ENCODE peak calls at places on chromosomes 5 and 9, in ten cellular contexts. L is ovary, I is left ventricle myocardium inferior, E is upper lobe of left lung, Z is hepatocyte, V is tibial artery, D is spleen, O is A549, B is heart right ventricle, K is PC-3. W is an unnamed sample. For H3K4me1, the result is how much of the 10 kb centered on the place peaks cover.

GRCh38 chr5:68134033-68134668 is 81.4 kb upstream of the PIK3R1 start:
- DNase-seq in Z (peak), L (no peak), B (no peak), V (no peak), D (no peak), K (no peak), E (no peak), I (no peak), O (no peak), W (no peak)

GRCh38 chr9:135413461-135413860 is 66.1 kb upstream of the PPP1R26 start:
- DNase-seq in B (no peak), I (no peak), O (no peak), Z (no peak), L (no peak), E (peak), D (peak), K (no peak), V (no peak), W (no peak)

GRCh38 chr5:129973716-129974426 is 69.6 kb downstream of the CHSY3 start:
- DNase-seq in K (no peak), O (no peak), B (no peak), Z (no peak), E (no peak), V (no peak), I (no peak), L (no peak), D (no peak), W (no peak)

GRCh38 chr5:68141494-68141893 is 74.1 kb upstream of the PIK3R1 start:
- DNase-seq in K (no peak), E (no peak), O (no peak), Z (no peak), V (no peak), L (no peak), I (no peak), B (no peak), D (no peak), W (no peak)

GRCh38 chr9:127444921-127445850 is 6.0 kb downstream of the RPL12 start:
- DNase-seq in D (no peak), Z (no peak), V (no peak), I (no peak), B (no peak), E (no peak), O (no peak), L (no peak), K (peak), W (no peak)

GRCh38 chr9:73131376-73131775 is 20.3 kb upstream of the ANXA1 start:
- DNase-seq in E (no peak), Z (no peak), K (no peak), I (no peak), B (no peak), D (no peak), L (no peak), O (no peak), V (no peak), W (no peak)

GRCh38 chr9:115640887-115641286 is 512.7 kb upstream of the PAPPA start:
- DNase-seq in Z (no peak), V (no peak), E (no peak), B (no peak), L (no peak), I (no peak), D (no peak), O (no peak), K (peak), W (no peak)

GRCh38 chr9:107389617-107390071 is 99.9 kb downstream of the KLF4 start:
- DNase-seq in O (no peak), K (peak), I (peak), Z (peak), D (no peak), B (peak), V (peak), L (peak), E (peak), W (no peak)

GRCh38 chr5:143431789-143432188 is 28.3 kb upstream of the NR3C1 start:
- DNase-seq in O (no peak), E (no peak), K (no peak), Z (no peak), V (no peak), B (no peak), I (no peak), D (no peak), L (no peak), W (no peak)
- H3K4me1 ChIP-seq in O (under half), E (under half), K (under half), Z (under half), V (under half), B (under half), I (under half), D (under half), L (under half), W (under half)

GRCh38 chr9:133058051-133058450 is 3.7 kb upstream of the CEL start:
- DNase-seq in B (no peak), O (no peak), K (no peak), L (no peak), D (no peak), V (no peak), I (no peak), Z (no peak), E (no peak), W (no peak)
- H3K27ac ChIP-seq in B (no peak), O (no peak), K (no peak), L (no peak), D (no peak), V (no peak), I (peak), Z (no peak), E (no peak), W (peak)

DNA sequence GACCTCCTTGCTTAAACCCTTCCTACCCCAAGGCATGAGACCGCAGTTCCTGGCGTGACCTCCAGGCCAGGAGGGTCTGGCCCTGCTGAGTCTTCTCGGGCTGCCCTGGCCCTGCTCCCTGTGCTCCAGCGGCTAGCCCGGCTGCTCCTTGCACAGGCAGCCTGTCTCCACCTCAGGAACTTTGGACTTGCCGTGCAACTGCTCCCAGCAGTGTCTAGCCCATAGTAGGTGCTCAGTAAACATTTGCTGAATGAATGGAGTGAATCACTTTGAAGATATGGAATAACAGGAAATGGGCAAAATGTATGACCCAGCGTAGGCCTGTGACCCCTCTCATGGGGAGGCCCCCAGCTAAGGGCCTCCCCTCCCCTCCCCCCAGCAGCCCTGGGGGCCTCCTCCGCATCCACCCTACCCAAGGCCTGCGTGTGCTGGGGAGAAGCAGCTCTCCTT is 127.1 kb downstream of the ZNF354C start:
- DNase-seq in V (no peak), K (no peak), I (no peak), Z (peak), D (peak), O (no peak), E (no peak), B (no peak), L (no peak), W (no peak)
- TF ChIP-seq CTCF in V (no peak), K (no peak), I (no peak), Z (peak), D (no peak), O (no peak), E (no peak), B (no peak), L (no peak), W (no peak)

GRCh38 chr9:131258186-131258585 is 18.1 kb downstream of the FAM78A start:
- DNase-seq in B (no peak), V (peak), K (no peak), Z (no peak), O (no peak), D (peak), I (peak), L (no peak), E (no peak), W (no peak)

GRCh38 chr9:131259432-131259885 is 16.9 kb downstream of the FAM78A start:
- DNase-seq in V (no peak), I (no peak), Z (no peak), K (no peak), B (no peak), O (no peak), D (peak), L (no peak), E (no peak), W (no peak)

GRCh38 chr9:131255731-131256197 is 20.5 kb downstream of the FAM78A start:
- DNase-seq in V (no peak), D (peak), O (no peak), B (no peak), E (no peak), K (no peak), I (no peak), Z (no peak), L (no peak), W (no peak)

GRCh38 chr9:131258698-131259431 is 17.4 kb downstream of the FAM78A start:
- DNase-seq in B (no peak), L (no peak), V (no peak), O (no peak), K (no peak), I (no peak), E (no peak), D (peak), Z (no peak), W (no peak)

DNA sequence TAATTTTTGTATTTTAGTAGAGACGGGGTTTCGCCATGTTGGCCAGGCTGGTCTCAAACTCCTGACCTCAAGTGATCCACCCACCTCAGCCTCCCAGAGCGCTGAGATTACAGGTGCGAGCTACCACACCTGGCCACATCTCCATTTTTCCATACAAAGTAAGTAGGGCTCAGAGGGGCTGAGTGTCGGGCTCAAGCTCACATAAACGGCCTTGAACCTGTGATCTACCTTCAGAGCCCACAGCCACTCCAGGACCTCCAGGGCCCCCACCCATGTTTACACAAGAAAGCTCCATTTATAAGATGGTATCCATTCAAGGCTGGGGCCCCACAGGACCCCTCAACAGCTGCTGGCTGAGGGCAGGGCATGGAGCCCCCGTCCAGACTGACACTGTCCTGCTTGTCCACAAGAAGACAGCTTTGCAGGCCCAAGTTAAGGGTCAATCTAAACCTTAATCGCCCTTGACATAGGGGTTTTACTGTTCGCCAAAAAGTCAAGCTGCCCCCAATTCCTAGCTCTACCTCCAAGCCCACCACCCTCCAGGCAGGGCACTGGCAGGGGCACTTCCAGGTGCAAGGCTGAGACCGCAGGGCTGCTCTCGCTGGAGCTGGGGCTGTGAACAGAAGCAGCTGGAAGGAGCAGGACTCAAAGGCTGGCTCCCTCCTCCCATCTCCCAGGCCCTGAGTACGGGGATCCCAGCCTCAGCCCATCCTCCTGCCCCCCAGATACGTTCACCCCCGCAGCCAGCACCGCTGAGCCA is 18.9 kb downstream of the FAM78A start:
- DNase-seq in Z (no peak), V (no peak), I (no peak), E (no peak), K (no peak), O (no peak), L (no peak), B (no peak), D (peak), W (no peak)
- H3K4me1 ChIP-seq in Z (under half), V (under half), I (half or more), E (under half), K (under half), O (under half), L (under half), B (under half), D (under half), W (under half)

GRCh38 chr9:18269561-18269960 is 204.4 kb upstream of the ADAMTSL1 start:
- DNase-seq in L (no peak), O (no peak), D (no peak), K (no peak), Z (no peak), I (no peak), B (no peak), E (no peak), V (no peak), W (no peak)

GRCh38 chr9:18263367-18263766 is 210.6 kb upstream of the ADAMTSL1 start:
- DNase-seq in V (no peak), D (no peak), E (no peak), I (no peak), O (no peak), Z (no peak), K (no peak), B (no peak), L (no peak), W (no peak)

GRCh38 chr9:18268381-18268780 is 205.6 kb upstream of the ADAMTSL1 start:
- DNase-seq in I (no peak), K (peak), Z (no peak), D (no peak), E (no peak), O (no peak), V (no peak), B (no peak), L (no peak), W (no peak)
- H3K27ac ChIP-seq in I (no peak), K (peak), Z (no peak), D (no peak), E (no peak), O (no peak), V (no peak), B (no peak), L (no peak), W (no peak)

GRCh38 chr9:99056876-99057664 is 47.8 kb upstream of the TGFBR1 start:
- DNase-seq in E (no peak), B (no peak), O (no peak), K (peak), L (no peak), V (no peak), I (no peak), Z (no peak), D (no peak), W (no peak)

GRCh38 chr9:99059074-99059894 is 45.6 kb upstream of the TGFBR1 start:
- DNase-seq in O (no peak), I (peak), Z (no peak), B (peak), L (no peak), E (peak), V (peak), D (peak), K (peak), W (peak)

GRCh38 chr9:99056186-99056585 is 48.7 kb upstream of the TGFBR1 start:
- DNase-seq in D (no peak), E (no peak), B (no peak), V (no peak), K (no peak), L (no peak), O (no peak), Z (no peak), I (no peak), W (no peak)

GRCh38 chr9:99055384-99055783 is 49.5 kb upstream of the TGFBR1 start:
- DNase-seq in K (peak), Z (no peak), E (no peak), D (no peak), I (no peak), O (no peak), L (no peak), B (no peak), V (no peak), W (no peak)

DNA sequence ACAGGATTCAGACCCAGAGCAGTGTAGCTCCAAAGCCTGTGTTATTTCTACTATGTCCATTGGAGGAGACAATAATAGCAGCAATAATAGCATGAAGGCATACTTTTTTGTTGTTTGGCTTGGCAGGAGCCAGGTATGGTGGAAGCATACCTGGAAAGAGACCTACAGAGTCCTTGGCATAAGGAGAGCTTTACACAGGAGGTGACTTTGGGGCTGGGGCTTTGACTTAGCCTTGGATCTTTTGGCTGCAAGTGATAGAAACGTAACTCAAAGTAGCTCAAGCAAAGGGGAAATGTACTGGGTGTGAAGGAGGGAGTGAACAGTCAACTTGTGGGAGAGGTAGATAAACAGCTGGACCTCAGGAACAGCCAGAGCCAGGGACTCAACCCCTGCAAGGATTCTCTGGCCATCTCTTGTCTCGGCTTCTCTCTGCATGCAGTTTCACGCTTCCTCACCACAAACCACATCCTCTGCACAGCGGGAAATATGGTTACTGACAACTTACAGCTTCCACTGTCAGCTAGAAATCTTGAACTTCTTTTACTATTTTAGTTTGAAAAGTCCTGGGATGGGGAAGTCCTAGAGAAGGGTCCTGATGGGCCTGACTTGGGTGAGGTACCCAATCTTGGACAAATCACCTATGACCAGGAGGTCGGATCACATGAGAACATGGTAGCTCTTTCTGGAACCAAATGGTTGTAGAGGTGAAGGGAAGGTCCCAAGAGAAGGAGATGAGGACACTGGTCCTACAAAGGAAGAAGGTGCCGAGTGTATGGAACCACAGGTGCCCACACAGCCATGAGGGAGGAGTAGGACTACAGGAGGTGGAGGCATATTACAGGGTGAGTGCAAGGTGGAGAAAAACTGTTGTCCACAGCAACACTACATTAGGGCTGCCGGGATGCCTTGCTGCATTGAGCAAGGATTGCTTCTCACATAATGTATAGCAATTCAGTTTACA is 47.0 kb upstream of the TGFBR1 start:
- DNase-seq in V (peak), I (no peak), O (no peak), K (peak), Z (no peak), B (no peak), D (peak), L (no peak), E (peak), W (no peak)
- TF ChIP-seq CTCF in V (no peak), I (no peak), O (no peak), K (no peak), Z (no peak), B (no peak), D (no peak), L (no peak), E (no peak), W (no peak)

DNA sequence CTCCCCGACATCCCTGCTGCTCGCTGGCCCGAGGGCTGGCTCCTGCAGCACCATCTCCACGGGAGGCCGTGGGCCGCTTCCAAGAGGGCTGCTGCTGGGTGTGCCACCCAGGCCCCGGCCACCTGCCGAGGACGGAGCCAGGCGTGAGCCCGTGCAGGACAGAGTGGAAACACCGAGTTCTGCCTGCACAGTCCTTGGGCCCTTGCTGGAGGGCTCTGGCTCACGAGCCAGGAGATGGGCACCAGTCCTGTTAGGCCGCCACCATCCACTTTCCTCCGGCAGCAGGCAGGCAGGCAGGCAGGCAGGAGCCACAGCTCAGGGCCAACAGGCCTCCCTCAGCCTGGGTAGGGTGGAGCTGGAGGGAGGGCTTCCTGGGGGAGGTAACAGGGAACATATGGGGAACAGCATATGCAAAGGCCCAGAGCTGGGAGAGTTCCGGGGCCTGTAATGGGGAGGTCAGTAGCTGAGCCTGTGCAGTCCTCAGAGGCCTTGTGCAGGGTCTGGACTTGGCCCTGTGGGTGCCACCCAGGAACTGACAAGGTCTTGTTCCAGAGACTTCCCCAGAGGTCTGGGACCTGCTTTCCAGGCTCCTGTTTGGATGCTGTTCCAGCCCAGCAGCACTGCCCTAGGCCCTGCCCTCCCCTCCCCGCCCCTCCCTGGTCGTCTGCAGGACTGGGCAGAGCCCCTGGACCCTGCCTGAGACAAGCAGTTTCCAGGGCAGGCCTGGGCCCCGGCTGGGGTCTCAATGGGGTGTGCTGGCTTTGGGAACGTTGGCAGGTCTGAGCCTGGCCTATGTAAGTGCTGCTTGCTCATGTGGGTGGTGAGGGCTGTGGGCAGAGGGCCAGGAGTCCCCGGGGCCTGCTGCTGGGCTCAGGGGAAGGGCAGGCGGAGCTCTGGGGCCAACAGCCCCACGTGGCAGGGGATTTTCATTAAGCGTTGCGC is 32.0 kb downstream of the RXRA start:
- DNase-seq in B (peak), E (peak), L (peak), O (no peak), Z (no peak), D (no peak), V (no peak), I (peak), K (no peak), W (no peak)
- H3K4me1 ChIP-seq in B (half or more), E (half or more), L (under half), O (under half), Z (half or more), D (under half), V (under half), I (half or more), K (under half), W (half or more)

GRCh38 chr5:138655530-138656245 is 80.5 kb upstream of the HSPA9 start:
- DNase-seq in D (no peak), I (peak), Z (no peak), K (no peak), B (peak), V (no peak), O (no peak), E (peak), L (no peak), W (no peak)
- H3K27ac ChIP-seq in D (no peak), I (peak), Z (no peak), K (no peak), B (no peak), V (no peak), O (no peak), E (no peak), L (no peak), W (no peak)